ENCODE peak calls at places on chromosomes 4 and X, in seven cellular contexts. Q is lower lobe of right lung, P is neural crest cell, V is psoas muscle, Y is nephron progenitor cell, B is mesothelial cell of epicardium, K is AG10803. M is an unnamed sample.

GRCh38 chrX:76802698-76803097 is 375.2 kb downstream of the MAGEE1 start:
- DNase-seq in B (no peak), P (no peak), K (peak), Y (no peak), Q (no peak), V (no peak), M (no peak)

GRCh38 chr4:88043001-88043400 is 35.6 kb downstream of the PKD2 start:
- DNase-seq in V (no peak), K (no peak), B (no peak), P (no peak), Y (no peak), Q (no peak), M (no peak)

GRCh38 chr4:87073570-87074470 is 139.0 kb downstream of the AFF1 start:
- DNase-seq in Y (no peak), P (no peak), V (no peak), K (no peak), B (no peak), Q (peak), M (no peak)

GRCh38 chr4:166422475-166422874 is 549.4 kb downstream of the TLL1 start:
- DNase-seq in B (no peak), V (no peak), P (no peak), Y (no peak), Q (no peak), K (peak), M (no peak)

GRCh38 chr4:1285790-1286553 is 3.7 kb upstream of the MAEA start:
- DNase-seq in Q (no peak), Y (no peak), V (no peak), K (peak), P (no peak), B (no peak), M (no peak)

GRCh38 chrX:43551590-43551989 is 104.5 kb upstream of the MAOA start:
- DNase-seq in B (no peak), Y (peak), K (no peak), P (no peak), V (no peak), Q (no peak), M (no peak)

GRCh38 chr4:121709766-121710405 is 13.1 kb upstream of the ANXA5 start:
- DNase-seq in V (no peak), B (no peak), Q (no peak), P (no peak), Y (no peak), K (no peak), M (no peak)

GRCh38 chrX:39591099-39591498 is 506.7 kb downstream of the BCOR start:
- DNase-seq in Q (no peak), B (no peak), K (no peak), P (no peak), Y (no peak), V (no peak), M (no peak)

GRCh38 chrX:78383594-78383993 is 56.2 kb upstream of the CYSLTR1 start:
- DNase-seq in P (no peak), Y (no peak), V (no peak), K (no peak), B (no peak), Q (no peak), M (no peak)

GRCh38 chrX:7771788-7772438 is 71.1 kb upstream of the VCX start:
- DNase-seq in K (no peak), V (no peak), Y (no peak), B (no peak), P (no peak), Q (no peak), M (no peak)

GRCh38 chrX:67543818-67544217 is at the start of gene AR:
- DNase-seq in B (no peak), V (peak), Y (peak), P (peak), Q (peak), K (peak), M (no peak)

GRCh38 chr4:108336076-108336475 is 167.3 kb upstream of the LEF1 start:
- DNase-seq in B (no peak), Y (no peak), Q (no peak), K (peak), V (no peak), P (no peak), M (no peak)

GRCh38 chrX:134603806-134604700 is 54.2 kb downstream of the PLAC1 start:
- DNase-seq in P (no peak), Y (no peak), Q (no peak), K (peak), B (no peak), V (peak), M (no peak)

GRCh38 chr4:126627255-126627654 is 1005.5 kb upstream of the INTU start:
- DNase-seq in P (no peak), V (no peak), Q (no peak), K (no peak), B (no peak), Y (no peak), M (no peak)
- TF ChIP-seq CTCF in P (peak), V (no peak), Q (no peak), K (peak), B (no peak), Y (peak), M (peak)

GRCh38 chrX:10393899-10394298 is 226.5 kb downstream of the MID1 start:
- DNase-seq in K (no peak), V (no peak), B (no peak), Q (no peak), P (no peak), Y (no peak), M (no peak)

GRCh38 chrX:10395179-10395578 is 225.2 kb downstream of the MID1 start:
- DNase-seq in Y (no peak), V (no peak), Q (no peak), K (peak), B (no peak), P (no peak), M (no peak)

GRCh38 chrX:10387011-10387410 is 230.2 kb downstream of the CLCN4 start:
- DNase-seq in Q (no peak), Y (no peak), P (no peak), V (no peak), B (no peak), K (no peak), M (no peak)

GRCh38 chrX:10393241-10393640 is 227.1 kb downstream of the MID1 start:
- DNase-seq in B (no peak), Y (no peak), K (no peak), V (no peak), Q (no peak), P (no peak), M (no peak)

GRCh38 chrX:10390187-10390586 is 230.2 kb downstream of the MID1 start:
- DNase-seq in K (no peak), V (no peak), B (no peak), Y (no peak), P (no peak), Q (no peak), M (no peak)
- TF ChIP-seq CTCF in K (no peak), V (no peak), B (no peak), Y (no peak), P (no peak), Q (no peak), M (no peak)

GRCh38 chrX:119698835-119699234 is 5.9 kb upstream of the SEPTIN6 start:
- DNase-seq in P (peak), K (peak), V (no peak), Y (peak), Q (no peak), B (no peak), M (no peak)
- TF ChIP-seq CTCF in P (peak), K (peak), V (peak), Y (peak), Q (peak), B (peak), M (peak)

GRCh38 chrX:80285131-80285773 is 135.0 kb upstream of the TENT5D start:
- DNase-seq in K (peak), B (no peak), V (no peak), P (peak), Q (no peak), Y (peak), M (no peak)

DNA sequence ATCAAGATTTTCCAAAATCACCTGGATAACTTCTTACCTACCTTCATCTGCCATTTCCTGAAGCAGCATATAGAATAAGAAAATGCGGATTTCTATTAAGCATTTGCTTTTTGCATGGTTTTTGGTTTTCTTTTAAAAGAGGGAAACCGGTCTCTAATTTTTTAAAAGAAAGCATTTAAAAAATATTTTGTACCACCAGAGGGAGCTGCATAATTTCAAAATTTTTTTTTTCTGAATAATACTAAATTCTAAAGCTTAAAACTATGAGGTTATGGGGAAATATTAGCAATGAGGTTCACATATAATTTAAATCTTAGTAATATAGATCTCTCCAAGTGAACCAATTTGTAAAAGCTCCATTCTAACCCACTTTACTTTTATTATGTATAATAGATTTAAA is 137.7 kb upstream of the TENT5D start:
- DNase-seq in V (no peak), K (no peak), Y (no peak), B (no peak), P (no peak), Q (no peak), M (no peak)
- TF ChIP-seq CTCF in V (no peak), K (peak), Y (no peak), B (peak), P (peak), Q (no peak), M (peak)

GRCh38 chr4:115537387-115537786 is 424.0 kb upstream of the NDST4 start:
- DNase-seq in Y (no peak), P (no peak), B (no peak), K (peak), V (no peak), Q (no peak), M (no peak)
- TF ChIP-seq CTCF in Y (no peak), P (no peak), B (peak), K (peak), V (no peak), Q (peak), M (no peak)

DNA sequence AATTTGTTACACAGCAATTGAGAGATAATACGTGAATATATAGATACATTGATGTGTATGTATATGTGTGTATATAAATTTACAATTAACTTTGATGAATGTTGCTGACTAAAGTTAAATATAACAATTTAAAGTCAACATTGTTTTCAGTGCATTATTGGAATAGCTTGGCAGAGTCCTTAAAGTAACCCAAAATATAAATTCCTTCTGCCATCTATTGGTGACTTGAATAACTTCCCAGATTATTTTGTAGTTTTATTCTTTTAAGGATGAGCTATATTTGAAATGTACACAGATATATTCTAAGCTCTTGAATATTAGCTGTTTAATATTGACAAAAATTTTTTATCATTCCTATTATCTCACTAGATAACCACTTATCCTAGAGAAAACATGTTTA is 298.2 kb upstream of the FSTL5 start:
- DNase-seq in Q (no peak), P (no peak), Y (no peak), B (no peak), V (no peak), K (no peak), M (no peak)
- TF ChIP-seq CTCF in Q (no peak), P (peak), Y (no peak), B (peak), V (no peak), K (no peak), M (peak)

DNA sequence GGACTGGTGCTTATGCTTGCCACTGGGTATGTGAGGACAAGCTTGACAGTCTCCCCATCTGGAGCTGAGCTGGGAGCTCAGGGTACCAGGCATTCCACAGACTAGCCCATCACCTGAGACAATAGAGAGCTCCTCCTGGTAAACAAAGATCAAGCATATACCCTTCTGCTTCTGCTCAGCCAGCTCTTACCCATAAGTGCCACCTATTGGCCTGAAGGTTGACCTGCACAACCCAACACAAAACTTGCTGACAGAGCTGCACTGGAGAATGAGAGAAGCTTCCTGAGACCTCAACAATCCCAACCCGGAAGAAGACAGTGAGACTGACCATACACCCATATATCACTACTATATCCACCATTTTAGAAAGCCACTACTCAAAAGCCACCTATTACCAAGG is 1049.2 kb upstream of the INTU start:
- DNase-seq in Y (no peak), Q (no peak), K (peak), P (no peak), V (no peak), B (no peak), M (no peak)
- TF ChIP-seq CTCF in Y (no peak), Q (no peak), K (peak), P (peak), V (no peak), B (no peak), M (peak)

M was measured in progenitor cell of endocrine pancreas.